ENCODE peak calls at places on chromosome 9, in eight cellular contexts. L is right cardiac atrium; U is K562; N is left cardiac atrium; W is activated CD4-positive, alpha-beta T cell treated with anti-CD3 and anti-CD28 coated beads for 36 hours; M is left ventricle myocardium superior; K is activated T-cell treated with anti-CD3 and anti-CD28 coated beads, Interleukin-2, amount 50 U/mL, for 72 hours; R is activated B cell treated with CpG ODN at 0.5 μM for 24 hours. Q is an unnamed sample.

GRCh38 chr9:95505676-95506437 is 10.9 kb downstream of the PTCH1 start:
- ATAC-seq in L (peak), U (peak), N (peak), W (no peak), M (peak), K (peak), R (peak), Q (peak)

GRCh38 chr9:106075568-106075967 is 381.2 kb downstream of the TMEM38B start:
- ATAC-seq in L (no peak), U (no peak), N (no peak), W (no peak), M (no peak), K (no peak), R (no peak), Q (no peak)

GRCh38 chr9:137052293-137052692 is 1.6 kb downstream of the ENTPD2 start:
- ATAC-seq in L (no peak), U (no peak), N (no peak), W (no peak), M (no peak), K (no peak), R (no peak), Q (no peak)

GRCh38 chr9:27053369-27054057 is 48.0 kb upstream of the LRRC19 start:
- ATAC-seq in L (peak), U (no peak), N (peak), W (no peak), M (no peak), K (no peak), R (no peak), Q (no peak)

GRCh38 chr9:93036887-93037475 is 21.5 kb upstream of the SUSD3 start:
- ATAC-seq in L (no peak), U (no peak), N (no peak), W (no peak), M (no peak), K (no peak), R (no peak), Q (no peak)

GRCh38 chr9:120980951-120981350 is 54.4 kb upstream of the TRAF1 start:
- ATAC-seq in L (no peak), U (peak), N (no peak), W (no peak), M (no peak), K (no peak), R (no peak), Q (no peak)

GRCh38 chr9:126561582-126561981 is 52.1 kb upstream of the LMX1B start:
- ATAC-seq in L (no peak), U (no peak), N (no peak), W (no peak), M (no peak), K (no peak), R (no peak), Q (no peak)

GRCh38 chr9:35686222-35687203 is 3.2 kb downstream of the TPM2 start:
- ATAC-seq in L (no peak), U (no peak), N (no peak), W (no peak), M (peak), K (no peak), R (no peak), Q (no peak)

GRCh38 chr9:111940697-111941096 is 44.1 kb downstream of the UGCG start:
- ATAC-seq in L (no peak), U (no peak), N (no peak), W (no peak), M (no peak), K (no peak), R (no peak), Q (no peak)

GRCh38 chr9:113360242-113360842 is 11.0 kb downstream of the BSPRY start:
- ATAC-seq in L (no peak), U (no peak), N (no peak), W (no peak), M (no peak), K (no peak), R (no peak), Q (no peak)

GRCh38 chr9:20302229-20302628 is 320.1 kb downstream of the MLLT3 start:
- ATAC-seq in L (no peak), U (no peak), N (no peak), W (no peak), M (no peak), K (no peak), R (no peak), Q (no peak)

GRCh38 chr9:37514999-37515398 is 29.3 kb downstream of the POLR1E start:
- ATAC-seq in L (no peak), U (no peak), N (no peak), W (no peak), M (no peak), K (no peak), R (no peak), Q (no peak)

GRCh38 chr9:125674981-125675973 is 31.7 kb downstream of the MAPKAP1 start:
- ATAC-seq in L (peak), U (no peak), N (peak), W (no peak), M (peak), K (no peak), R (no peak), Q (no peak)

GRCh38 chr9:7791364-7791763 is 8.2 kb downstream of the DMAC1 start:
- ATAC-seq in L (no peak), U (no peak), N (no peak), W (no peak), M (no peak), K (no peak), R (no peak), Q (no peak)